ENCODE peak calls at places on chromosomes 3 and 15, in four cellular contexts. One of them, this sample, is unnamed.

GRCh38 chr15:51180009-51180408 is 85.3 kb upstream of the TNFAIP8L3 start:
- DNase-seq in stimulated activated CD4-positive, alpha-beta T cell treated with anti-CD3 and anti-CD28 coated beads, Interleukin-1b, Interleukin-23, amount 100 ng/mL, for 24 hours: no peak
- DNase-seq in RPMI8226: no peak
- DNase-seq in epithelial cell of prostate: no peak
- DNase-seq in this sample: no peak

GRCh38 chr3:14425574-14426304 is 23.3 kb downstream of the SLC6A6 start:
- DNase-seq in stimulated activated CD4-positive, alpha-beta T cell treated with anti-CD3 and anti-CD28 coated beads, Interleukin-1b, Interleukin-23, amount 100 ng/mL, for 24 hours: no peak
- DNase-seq in RPMI8226: no peak
- DNase-seq in epithelial cell of prostate: no peak
- DNase-seq in this sample: no peak

GRCh38 chr3:112101946-112102345 is 15.8 kb downstream of the C3orf52 start:
- DNase-seq in stimulated activated CD4-positive, alpha-beta T cell treated with anti-CD3 and anti-CD28 coated beads, Interleukin-1b, Interleukin-23, amount 100 ng/mL, for 24 hours: no peak
- DNase-seq in RPMI8226: no peak
- DNase-seq in epithelial cell of prostate: peak
- DNase-seq in this sample: peak

GRCh38 chr3:57959407-57960173 is 48.6 kb upstream of the FLNB start:
- DNase-seq in stimulated activated CD4-positive, alpha-beta T cell treated with anti-CD3 and anti-CD28 coated beads, Interleukin-1b, Interleukin-23, amount 100 ng/mL, for 24 hours: no peak
- DNase-seq in RPMI8226: no peak
- DNase-seq in epithelial cell of prostate: no peak
- DNase-seq in this sample: peak

GRCh38 chr3:28940530-28940929 is 340.3 kb upstream of the RBMS3 start:
- DNase-seq in stimulated activated CD4-positive, alpha-beta T cell treated with anti-CD3 and anti-CD28 coated beads, Interleukin-1b, Interleukin-23, amount 100 ng/mL, for 24 hours: no peak
- DNase-seq in RPMI8226: peak
- DNase-seq in epithelial cell of prostate: no peak
- DNase-seq in this sample: peak

GRCh38 chr3:41116851-41117250 is 82.5 kb upstream of the CTNNB1 start:
- DNase-seq in stimulated activated CD4-positive, alpha-beta T cell treated with anti-CD3 and anti-CD28 coated beads, Interleukin-1b, Interleukin-23, amount 100 ng/mL, for 24 hours: no peak
- DNase-seq in RPMI8226: no peak
- DNase-seq in epithelial cell of prostate: no peak
- DNase-seq in this sample: no peak

GRCh38 chr15:94395626-94396025 is 164.3 kb downstream of the MCTP2 start:
- DNase-seq in stimulated activated CD4-positive, alpha-beta T cell treated with anti-CD3 and anti-CD28 coated beads, Interleukin-1b, Interleukin-23, amount 100 ng/mL, for 24 hours: no peak
- DNase-seq in RPMI8226: no peak
- DNase-seq in epithelial cell of prostate: no peak
- DNase-seq in this sample: peak

GRCh38 chr3:169940486-169941181 is 26.0 kb upstream of the SEC62 start:
- DNase-seq in stimulated activated CD4-positive, alpha-beta T cell treated with anti-CD3 and anti-CD28 coated beads, Interleukin-1b, Interleukin-23, amount 100 ng/mL, for 24 hours: no peak
- DNase-seq in RPMI8226: peak
- DNase-seq in epithelial cell of prostate: no peak
- DNase-seq in this sample: no peak

GRCh38 chr3:16304065-16305010 is 39.3 kb downstream of the OXNAD1 start:
- DNase-seq in stimulated activated CD4-positive, alpha-beta T cell treated with anti-CD3 and anti-CD28 coated beads, Interleukin-1b, Interleukin-23, amount 100 ng/mL, for 24 hours: no peak
- DNase-seq in RPMI8226: no peak
- DNase-seq in epithelial cell of prostate: no peak
- DNase-seq in this sample: no peak

GRCh38 chr3:76679510-76679909 is 360.4 kb upstream of the ROBO2 start:
- DNase-seq in stimulated activated CD4-positive, alpha-beta T cell treated with anti-CD3 and anti-CD28 coated beads, Interleukin-1b, Interleukin-23, amount 100 ng/mL, for 24 hours: no peak
- DNase-seq in RPMI8226: no peak
- DNase-seq in epithelial cell of prostate: no peak
- DNase-seq in this sample: no peak

GRCh38 chr3:77372018-77372417 is 332.1 kb downstream of the ROBO2 start:
- DNase-seq in stimulated activated CD4-positive, alpha-beta T cell treated with anti-CD3 and anti-CD28 coated beads, Interleukin-1b, Interleukin-23, amount 100 ng/mL, for 24 hours: no peak
- DNase-seq in RPMI8226: no peak
- DNase-seq in epithelial cell of prostate: no peak
- DNase-seq in this sample: no peak

GRCh38 chr15:97482521-97482920 is 478.0 kb upstream of the ARRDC4 start:
- DNase-seq in stimulated activated CD4-positive, alpha-beta T cell treated with anti-CD3 and anti-CD28 coated beads, Interleukin-1b, Interleukin-23, amount 100 ng/mL, for 24 hours: no peak
- DNase-seq in RPMI8226: no peak
- DNase-seq in epithelial cell of prostate: no peak
- DNase-seq in this sample: no peak

GRCh38 chr3:110656394-110656793 is 415.2 kb upstream of the NECTIN3 start:
- DNase-seq in stimulated activated CD4-positive, alpha-beta T cell treated with anti-CD3 and anti-CD28 coated beads, Interleukin-1b, Interleukin-23, amount 100 ng/mL, for 24 hours: no peak
- DNase-seq in RPMI8226: no peak
- DNase-seq in epithelial cell of prostate: no peak
- DNase-seq in this sample: no peak

GRCh38 chr3:44584646-44585501 is at the start of gene ZNF660:
- DNase-seq in stimulated activated CD4-positive, alpha-beta T cell treated with anti-CD3 and anti-CD28 coated beads, Interleukin-1b, Interleukin-23, amount 100 ng/mL, for 24 hours: no peak
- DNase-seq in RPMI8226: no peak
- DNase-seq in epithelial cell of prostate: no peak
- DNase-seq in this sample: peak

GRCh38 chr15:100727291-100727851 is 125.0 kb downstream of the ASB7 start:
- DNase-seq in stimulated activated CD4-positive, alpha-beta T cell treated with anti-CD3 and anti-CD28 coated beads, Interleukin-1b, Interleukin-23, amount 100 ng/mL, for 24 hours: no peak
- DNase-seq in RPMI8226: no peak
- DNase-seq in epithelial cell of prostate: no peak
- DNase-seq in this sample: peak

GRCh38 chr3:101561630-101562328 is at the start of gene TRMT10C:
- DNase-seq in stimulated activated CD4-positive, alpha-beta T cell treated with anti-CD3 and anti-CD28 coated beads, Interleukin-1b, Interleukin-23, amount 100 ng/mL, for 24 hours: peak
- DNase-seq in RPMI8226: peak
- DNase-seq in epithelial cell of prostate: peak
- DNase-seq in this sample: peak

GRCh38 chr15:85800460-85801123 is 5.9 kb upstream of the KLHL25 start:
- DNase-seq in stimulated activated CD4-positive, alpha-beta T cell treated with anti-CD3 and anti-CD28 coated beads, Interleukin-1b, Interleukin-23, amount 100 ng/mL, for 24 hours: no peak
- DNase-seq in RPMI8226: peak
- DNase-seq in epithelial cell of prostate: peak
- DNase-seq in this sample: no peak

GRCh38 chr3:54122802-54123537 is 618 bp downstream of the CACNA2D3 start:
- DNase-seq in stimulated activated CD4-positive, alpha-beta T cell treated with anti-CD3 and anti-CD28 coated beads, Interleukin-1b, Interleukin-23, amount 100 ng/mL, for 24 hours: no peak
- DNase-seq in RPMI8226: no peak
- DNase-seq in epithelial cell of prostate: no peak
- DNase-seq in this sample: no peak

GRCh38 chr3:4036046-4036445 is 236.8 kb downstream of the LRRN1 start:
- DNase-seq in stimulated activated CD4-positive, alpha-beta T cell treated with anti-CD3 and anti-CD28 coated beads, Interleukin-1b, Interleukin-23, amount 100 ng/mL, for 24 hours: no peak
- DNase-seq in RPMI8226: no peak
- DNase-seq in epithelial cell of prostate: no peak
- DNase-seq in this sample: no peak

GRCh38 chr3:4866841-4867240 is 112.4 kb upstream of the BHLHE40 start:
- DNase-seq in stimulated activated CD4-positive, alpha-beta T cell treated with anti-CD3 and anti-CD28 coated beads, Interleukin-1b, Interleukin-23, amount 100 ng/mL, for 24 hours: no peak
- DNase-seq in RPMI8226: no peak
- DNase-seq in epithelial cell of prostate: no peak
- DNase-seq in this sample: peak

GRCh38 chr3:185823280-185824044 is 1.4 kb downstream of the IGF2BP2 start:
- DNase-seq in stimulated activated CD4-positive, alpha-beta T cell treated with anti-CD3 and anti-CD28 coated beads, Interleukin-1b, Interleukin-23, amount 100 ng/mL, for 24 hours: no peak
- DNase-seq in RPMI8226: peak
- DNase-seq in epithelial cell of prostate: no peak
- DNase-seq in this sample: no peak

GRCh38 chr3:198022604-198023003 is 62.6 kb downstream of the LMLN start:
- DNase-seq in stimulated activated CD4-positive, alpha-beta T cell treated with anti-CD3 and anti-CD28 coated beads, Interleukin-1b, Interleukin-23, amount 100 ng/mL, for 24 hours: no peak
- DNase-seq in RPMI8226: no peak
- DNase-seq in epithelial cell of prostate: no peak
- DNase-seq in this sample: no peak

GRCh38 chr3:127226946-127227842 is 34.3 kb downstream of the PRR23E start:
- DNase-seq in stimulated activated CD4-positive, alpha-beta T cell treated with anti-CD3 and anti-CD28 coated beads, Interleukin-1b, Interleukin-23, amount 100 ng/mL, for 24 hours: no peak
- DNase-seq in RPMI8226: peak
- DNase-seq in epithelial cell of prostate: no peak
- DNase-seq in this sample: no peak

GRCh38 chr3:37988931-37989525 is 1.6 kb upstream of the VILL start:
- DNase-seq in stimulated activated CD4-positive, alpha-beta T cell treated with anti-CD3 and anti-CD28 coated beads, Interleukin-1b, Interleukin-23, amount 100 ng/mL, for 24 hours: no peak
- DNase-seq in RPMI8226: no peak
- DNase-seq in epithelial cell of prostate: no peak
- DNase-seq in this sample: no peak

GRCh38 chr15:61879219-61879618 is 181.0 kb downstream of the VPS13C start:
- DNase-seq in stimulated activated CD4-positive, alpha-beta T cell treated with anti-CD3 and anti-CD28 coated beads, Interleukin-1b, Interleukin-23, amount 100 ng/mL, for 24 hours: no peak
- DNase-seq in RPMI8226: no peak
- DNase-seq in epithelial cell of prostate: peak
- DNase-seq in this sample: no peak

GRCh38 chr3:144931590-144931989 is 960.0 kb downstream of the DIPK2A start:
- DNase-seq in stimulated activated CD4-positive, alpha-beta T cell treated with anti-CD3 and anti-CD28 coated beads, Interleukin-1b, Interleukin-23, amount 100 ng/mL, for 24 hours: no peak
- DNase-seq in RPMI8226: no peak
- DNase-seq in epithelial cell of prostate: no peak
- DNase-seq in this sample: no peak

GRCh38 chr15:71538922-71539321 is 271.4 kb upstream of the NR2E3 start:
- DNase-seq in stimulated activated CD4-positive, alpha-beta T cell treated with anti-CD3 and anti-CD28 coated beads, Interleukin-1b, Interleukin-23, amount 100 ng/mL, for 24 hours: no peak
- DNase-seq in RPMI8226: no peak
- DNase-seq in epithelial cell of prostate: no peak
- DNase-seq in this sample: no peak

GRCh38 chr3:55690746-55691540 is 203.8 kb upstream of the WNT5A start:
- DNase-seq in stimulated activated CD4-positive, alpha-beta T cell treated with anti-CD3 and anti-CD28 coated beads, Interleukin-1b, Interleukin-23, amount 100 ng/mL, for 24 hours: no peak
- DNase-seq in RPMI8226: peak
- DNase-seq in epithelial cell of prostate: no peak
- DNase-seq in this sample: no peak

GRCh38 chr3:127639173-127640030 is 10.4 kb downstream of the PODXL2 start:
- DNase-seq in stimulated activated CD4-positive, alpha-beta T cell treated with anti-CD3 and anti-CD28 coated beads, Interleukin-1b, Interleukin-23, amount 100 ng/mL, for 24 hours: no peak
- DNase-seq in RPMI8226: no peak
- DNase-seq in epithelial cell of prostate: peak
- DNase-seq in this sample: peak

GRCh38 chr15:80452166-80452565 is 48.0 kb downstream of the ARNT2 start:
- DNase-seq in stimulated activated CD4-positive, alpha-beta T cell treated with anti-CD3 and anti-CD28 coated beads, Interleukin-1b, Interleukin-23, amount 100 ng/mL, for 24 hours: no peak
- DNase-seq in RPMI8226: no peak
- DNase-seq in epithelial cell of prostate: no peak
- DNase-seq in this sample: no peak

GRCh38 chr3:882526-882925 is 210.3 kb upstream of the CNTN6 start:
- DNase-seq in stimulated activated CD4-positive, alpha-beta T cell treated with anti-CD3 and anti-CD28 coated beads, Interleukin-1b, Interleukin-23, amount 100 ng/mL, for 24 hours: no peak
- DNase-seq in RPMI8226: no peak
- DNase-seq in epithelial cell of prostate: no peak
- DNase-seq in this sample: peak

GRCh38 chr15:82146990-82147461 is 101.2 kb upstream of the MEX3B start:
- DNase-seq in stimulated activated CD4-positive, alpha-beta T cell treated with anti-CD3 and anti-CD28 coated beads, Interleukin-1b, Interleukin-23, amount 100 ng/mL, for 24 hours: no peak
- DNase-seq in RPMI8226: no peak
- DNase-seq in epithelial cell of prostate: no peak
- DNase-seq in this sample: peak

GRCh38 chr3:129439381-129439816 is 349 bp downstream of the MBD4 start:
- DNase-seq in stimulated activated CD4-positive, alpha-beta T cell treated with anti-CD3 and anti-CD28 coated beads, Interleukin-1b, Interleukin-23, amount 100 ng/mL, for 24 hours: peak
- DNase-seq in RPMI8226: peak
- DNase-seq in epithelial cell of prostate: no peak
- DNase-seq in this sample: no peak

GRCh38 chr15:99556010-99556409 is 9.8 kb upstream of the MEF2A start:
- DNase-seq in stimulated activated CD4-positive, alpha-beta T cell treated with anti-CD3 and anti-CD28 coated beads, Interleukin-1b, Interleukin-23, amount 100 ng/mL, for 24 hours: no peak
- DNase-seq in RPMI8226: no peak
- DNase-seq in epithelial cell of prostate: no peak
- DNase-seq in this sample: no peak

GRCh38 chr3:184181596-184181995 is 4.4 kb upstream of the ABCF3 start:
- DNase-seq in stimulated activated CD4-positive, alpha-beta T cell treated with anti-CD3 and anti-CD28 coated beads, Interleukin-1b, Interleukin-23, amount 100 ng/mL, for 24 hours: no peak
- DNase-seq in RPMI8226: no peak
- DNase-seq in epithelial cell of prostate: no peak
- DNase-seq in this sample: no peak

GRCh38 chr3:190012784-190013183 is 107.9 kb downstream of the P3H2 start:
- DNase-seq in stimulated activated CD4-positive, alpha-beta T cell treated with anti-CD3 and anti-CD28 coated beads, Interleukin-1b, Interleukin-23, amount 100 ng/mL, for 24 hours: no peak
- DNase-seq in RPMI8226: no peak
- DNase-seq in epithelial cell of prostate: no peak
- DNase-seq in this sample: peak

GRCh38 chr3:124833710-124834332 is 53.3 kb downstream of the ITGB5 start:
- DNase-seq in stimulated activated CD4-positive, alpha-beta T cell treated with anti-CD3 and anti-CD28 coated beads, Interleukin-1b, Interleukin-23, amount 100 ng/mL, for 24 hours: no peak
- DNase-seq in RPMI8226: no peak
- DNase-seq in epithelial cell of prostate: no peak
- DNase-seq in this sample: no peak

GRCh38 chr15:73082719-73083275 is 30.5 kb downstream of the NEO1 start:
- DNase-seq in stimulated activated CD4-positive, alpha-beta T cell treated with anti-CD3 and anti-CD28 coated beads, Interleukin-1b, Interleukin-23, amount 100 ng/mL, for 24 hours: no peak
- DNase-seq in RPMI8226: no peak
- DNase-seq in epithelial cell of prostate: no peak
- DNase-seq in this sample: no peak

This sample was measured in foreskin keratinocyte.